ENCODE peak calls at places on chromosomes 13 and 19, in nine cellular contexts. One of them, this sample, is unnamed.

GRCh38 chr13:47816835-47817234 is 184.2 kb downstream of the SUCLA2 start:
- DNase-seq in fibroblast of pulmonary artery: no peak
- DNase-seq in cardiac fibroblast: no peak
- DNase-seq in Peyer's patch: no peak
- DNase-seq in NB4: no peak
- DNase-seq in bronchial epithelial cell: no peak
- DNase-seq in GM20000: no peak
- DNase-seq in heart right ventricle: no peak
- DNase-seq in pancreas: no peak
- DNase-seq in this sample: no peak

GRCh38 chr19:34960940-34961679 is 2.9 kb downstream of the ZNF792 start:
- DNase-seq in Peyer's patch: no peak
- DNase-seq in fibroblast of pulmonary artery: no peak
- DNase-seq in bronchial epithelial cell: no peak
- DNase-seq in heart right ventricle: no peak
- DNase-seq in NB4: no peak
- DNase-seq in cardiac fibroblast: no peak
- DNase-seq in pancreas: no peak
- DNase-seq in GM20000: no peak
- DNase-seq in this sample: no peak

GRCh38 chr13:79776538-79776937 is 295.6 kb downstream of the NDFIP2 start:
- DNase-seq in cardiac fibroblast: no peak
- DNase-seq in heart right ventricle: no peak
- DNase-seq in bronchial epithelial cell: peak
- DNase-seq in fibroblast of pulmonary artery: no peak
- DNase-seq in pancreas: no peak
- DNase-seq in GM20000: no peak
- DNase-seq in Peyer's patch: peak
- DNase-seq in NB4: peak
- DNase-seq in this sample: peak

GRCh38 chr19:28609944-28610343 is 603.0 kb downstream of the UQCRFS1 start:
- DNase-seq in cardiac fibroblast: no peak
- DNase-seq in fibroblast of pulmonary artery: no peak
- DNase-seq in GM20000: no peak
- DNase-seq in pancreas: no peak
- DNase-seq in heart right ventricle: no peak
- DNase-seq in Peyer's patch: no peak
- DNase-seq in bronchial epithelial cell: no peak
- DNase-seq in NB4: no peak
- DNase-seq in this sample: no peak

GRCh38 chr13:44904982-44905381 is 84.3 kb downstream of the NUFIP1 start:
- DNase-seq in pancreas: no peak
- DNase-seq in heart right ventricle: peak
- DNase-seq in NB4: no peak
- DNase-seq in fibroblast of pulmonary artery: peak
- DNase-seq in GM20000: no peak
- DNase-seq in bronchial epithelial cell: peak
- DNase-seq in Peyer's patch: peak
- DNase-seq in cardiac fibroblast: peak
- DNase-seq in this sample: peak

GRCh38 chr13:66329988-66330429 is 900.1 kb downstream of the PCDH9 start:
- DNase-seq in bronchial epithelial cell: no peak
- DNase-seq in pancreas: no peak
- DNase-seq in GM20000: no peak
- DNase-seq in fibroblast of pulmonary artery: no peak
- DNase-seq in heart right ventricle: no peak
- DNase-seq in Peyer's patch: no peak
- DNase-seq in cardiac fibroblast: no peak
- DNase-seq in NB4: peak
- DNase-seq in this sample: no peak

GRCh38 chr19:7902796-7903243 is 857 bp upstream of the MAP2K7 start:
- DNase-seq in pancreas: no peak
- DNase-seq in bronchial epithelial cell: peak
- DNase-seq in fibroblast of pulmonary artery: no peak
- DNase-seq in GM20000: no peak
- DNase-seq in cardiac fibroblast: no peak
- DNase-seq in NB4: no peak
- DNase-seq in heart right ventricle: no peak
- DNase-seq in Peyer's patch: no peak
- DNase-seq in this sample: peak

GRCh38 chr13:80341098-80341701 is at the start of gene SPRY2:
- DNase-seq in heart right ventricle: peak
- DNase-seq in bronchial epithelial cell: peak
- DNase-seq in NB4: peak
- DNase-seq in pancreas: peak
- DNase-seq in cardiac fibroblast: peak
- DNase-seq in fibroblast of pulmonary artery: peak
- DNase-seq in Peyer's patch: peak
- DNase-seq in GM20000: peak
- DNase-seq in this sample: peak

GRCh38 chr19:11286312-11286974 is 9.5 kb upstream of the TSPAN16 start:
- DNase-seq in GM20000: no peak
- DNase-seq in heart right ventricle: no peak
- DNase-seq in fibroblast of pulmonary artery: peak
- DNase-seq in cardiac fibroblast: peak
- DNase-seq in bronchial epithelial cell: peak
- DNase-seq in Peyer's patch: no peak
- DNase-seq in pancreas: no peak
- DNase-seq in NB4: peak
- DNase-seq in this sample: no peak
- TF ChIP-seq CTCF in GM20000: no peak
- TF ChIP-seq CTCF in heart right ventricle: peak
- TF ChIP-seq CTCF in fibroblast of pulmonary artery: peak
- TF ChIP-seq CTCF in cardiac fibroblast: peak
- TF ChIP-seq CTCF in bronchial epithelial cell: no peak
- TF ChIP-seq CTCF in Peyer's patch: no peak
- TF ChIP-seq CTCF in pancreas: no peak
- TF ChIP-seq CTCF in NB4: no peak
- TF ChIP-seq CTCF in this sample: no peak

GRCh38 chr13:25574437-25575426 is 203.0 kb downstream of the ATP8A2 start:
- DNase-seq in heart right ventricle: peak
- DNase-seq in fibroblast of pulmonary artery: peak
- DNase-seq in NB4: peak
- DNase-seq in bronchial epithelial cell: peak
- DNase-seq in cardiac fibroblast: peak
- DNase-seq in Peyer's patch: peak
- DNase-seq in pancreas: no peak
- DNase-seq in GM20000: peak
- DNase-seq in this sample: peak
- TF ChIP-seq CTCF in heart right ventricle: peak
- TF ChIP-seq CTCF in fibroblast of pulmonary artery: peak
- TF ChIP-seq CTCF in NB4: peak
- TF ChIP-seq CTCF in bronchial epithelial cell: peak
- TF ChIP-seq CTCF in cardiac fibroblast: peak
- TF ChIP-seq CTCF in Peyer's patch: no peak
- TF ChIP-seq CTCF in pancreas: peak
- TF ChIP-seq CTCF in GM20000: peak
- TF ChIP-seq CTCF in this sample: peak

GRCh38 chr19:41708481-41708880 is at the start of gene CEACAM5:
- DNase-seq in cardiac fibroblast: no peak
- DNase-seq in Peyer's patch: peak
- DNase-seq in NB4: no peak
- DNase-seq in bronchial epithelial cell: no peak
- DNase-seq in heart right ventricle: no peak
- DNase-seq in pancreas: peak
- DNase-seq in fibroblast of pulmonary artery: no peak
- DNase-seq in GM20000: no peak
- DNase-seq in this sample: peak

GRCh38 chr19:41707502-41707812 is 969 bp upstream of the CEACAM5 start:
- DNase-seq in NB4: no peak
- DNase-seq in GM20000: no peak
- DNase-seq in Peyer's patch: no peak
- DNase-seq in fibroblast of pulmonary artery: no peak
- DNase-seq in bronchial epithelial cell: no peak
- DNase-seq in pancreas: no peak
- DNase-seq in cardiac fibroblast: no peak
- DNase-seq in heart right ventricle: no peak
- DNase-seq in this sample: peak

GRCh38 chr19:41705393-41706174 is 2.8 kb upstream of the CEACAM5 start:
- DNase-seq in NB4: peak
- DNase-seq in GM20000: peak
- DNase-seq in heart right ventricle: no peak
- DNase-seq in bronchial epithelial cell: peak
- DNase-seq in Peyer's patch: peak
- DNase-seq in pancreas: peak
- DNase-seq in cardiac fibroblast: peak
- DNase-seq in fibroblast of pulmonary artery: peak
- DNase-seq in this sample: peak

GRCh38 chr19:41707871-41708371 is 505 bp upstream of the CEACAM5 start:
- DNase-seq in cardiac fibroblast: no peak
- DNase-seq in fibroblast of pulmonary artery: no peak
- DNase-seq in heart right ventricle: no peak
- DNase-seq in Peyer's patch: peak
- DNase-seq in GM20000: no peak
- DNase-seq in pancreas: peak
- DNase-seq in NB4: no peak
- DNase-seq in bronchial epithelial cell: no peak
- DNase-seq in this sample: peak

GRCh38 chr19:41706741-41707501 is 1.5 kb upstream of the CEACAM5 start:
- DNase-seq in heart right ventricle: peak
- DNase-seq in Peyer's patch: peak
- DNase-seq in bronchial epithelial cell: peak
- DNase-seq in pancreas: peak
- DNase-seq in NB4: peak
- DNase-seq in GM20000: peak
- DNase-seq in cardiac fibroblast: peak
- DNase-seq in fibroblast of pulmonary artery: peak
- DNase-seq in this sample: peak
- TF ChIP-seq CTCF in heart right ventricle: peak
- TF ChIP-seq CTCF in Peyer's patch: peak
- TF ChIP-seq CTCF in bronchial epithelial cell: peak
- TF ChIP-seq CTCF in pancreas: peak
- TF ChIP-seq CTCF in NB4: peak
- TF ChIP-seq CTCF in GM20000: peak
- TF ChIP-seq CTCF in cardiac fibroblast: peak
- TF ChIP-seq CTCF in fibroblast of pulmonary artery: peak
- TF ChIP-seq CTCF in this sample: peak

GRCh38 chr19:50327461-50328256 is 1.5 kb downstream of the KCNC3 start:
- DNase-seq in bronchial epithelial cell: no peak
- DNase-seq in fibroblast of pulmonary artery: no peak
- DNase-seq in Peyer's patch: no peak
- DNase-seq in GM20000: peak
- DNase-seq in pancreas: no peak
- DNase-seq in heart right ventricle: no peak
- DNase-seq in NB4: no peak
- DNase-seq in cardiac fibroblast: no peak
- DNase-seq in this sample: no peak
- TF ChIP-seq CTCF in bronchial epithelial cell: no peak
- TF ChIP-seq CTCF in fibroblast of pulmonary artery: no peak
- TF ChIP-seq CTCF in Peyer's patch: no peak
- TF ChIP-seq CTCF in GM20000: no peak
- TF ChIP-seq CTCF in pancreas: no peak
- TF ChIP-seq CTCF in heart right ventricle: no peak
- TF ChIP-seq CTCF in NB4: no peak
- TF ChIP-seq CTCF in cardiac fibroblast: no peak
- TF ChIP-seq CTCF in this sample: no peak

GRCh38 chr19:18202759-18203407 is 959 bp downstream of the RAB3A start:
- DNase-seq in bronchial epithelial cell: no peak
- DNase-seq in NB4: peak
- DNase-seq in cardiac fibroblast: peak
- DNase-seq in fibroblast of pulmonary artery: no peak
- DNase-seq in GM20000: no peak
- DNase-seq in heart right ventricle: peak
- DNase-seq in pancreas: peak
- DNase-seq in Peyer's patch: peak
- DNase-seq in this sample: peak
- TF ChIP-seq CTCF in bronchial epithelial cell: peak
- TF ChIP-seq CTCF in NB4: no peak
- TF ChIP-seq CTCF in cardiac fibroblast: no peak
- TF ChIP-seq CTCF in fibroblast of pulmonary artery: peak
- TF ChIP-seq CTCF in GM20000: peak
- TF ChIP-seq CTCF in heart right ventricle: peak
- TF ChIP-seq CTCF in pancreas: no peak
- TF ChIP-seq CTCF in Peyer's patch: no peak
- TF ChIP-seq CTCF in this sample: no peak

GRCh38 chr19:1811472-1811894 is 593 bp downstream of the ATP8B3 start:
- DNase-seq in cardiac fibroblast: peak
- DNase-seq in bronchial epithelial cell: peak
- DNase-seq in NB4: peak
- DNase-seq in Peyer's patch: peak
- DNase-seq in heart right ventricle: peak
- DNase-seq in pancreas: peak
- DNase-seq in fibroblast of pulmonary artery: peak
- DNase-seq in GM20000: no peak
- DNase-seq in this sample: peak

GRCh38 chr19:1810439-1811160 is 1.5 kb downstream of the ATP8B3 start:
- DNase-seq in GM20000: no peak
- DNase-seq in cardiac fibroblast: no peak
- DNase-seq in pancreas: no peak
- DNase-seq in Peyer's patch: no peak
- DNase-seq in bronchial epithelial cell: no peak
- DNase-seq in fibroblast of pulmonary artery: no peak
- DNase-seq in heart right ventricle: no peak
- DNase-seq in NB4: no peak
- DNase-seq in this sample: no peak

GRCh38 chr19:1813197-1813836 is 1.2 kb upstream of the ATP8B3 start:
- DNase-seq in GM20000: no peak
- DNase-seq in heart right ventricle: no peak
- DNase-seq in bronchial epithelial cell: no peak
- DNase-seq in pancreas: no peak
- DNase-seq in cardiac fibroblast: no peak
- DNase-seq in fibroblast of pulmonary artery: no peak
- DNase-seq in NB4: no peak
- DNase-seq in Peyer's patch: no peak
- DNase-seq in this sample: no peak

GRCh38 chr19:1812426-1813196 is 535 bp upstream of the ATP8B3 start:
- DNase-seq in GM20000: peak
- DNase-seq in bronchial epithelial cell: peak
- DNase-seq in pancreas: peak
- DNase-seq in NB4: peak
- DNase-seq in heart right ventricle: peak
- DNase-seq in Peyer's patch: peak
- DNase-seq in cardiac fibroblast: peak
- DNase-seq in fibroblast of pulmonary artery: peak
- DNase-seq in this sample: peak

DNA sequence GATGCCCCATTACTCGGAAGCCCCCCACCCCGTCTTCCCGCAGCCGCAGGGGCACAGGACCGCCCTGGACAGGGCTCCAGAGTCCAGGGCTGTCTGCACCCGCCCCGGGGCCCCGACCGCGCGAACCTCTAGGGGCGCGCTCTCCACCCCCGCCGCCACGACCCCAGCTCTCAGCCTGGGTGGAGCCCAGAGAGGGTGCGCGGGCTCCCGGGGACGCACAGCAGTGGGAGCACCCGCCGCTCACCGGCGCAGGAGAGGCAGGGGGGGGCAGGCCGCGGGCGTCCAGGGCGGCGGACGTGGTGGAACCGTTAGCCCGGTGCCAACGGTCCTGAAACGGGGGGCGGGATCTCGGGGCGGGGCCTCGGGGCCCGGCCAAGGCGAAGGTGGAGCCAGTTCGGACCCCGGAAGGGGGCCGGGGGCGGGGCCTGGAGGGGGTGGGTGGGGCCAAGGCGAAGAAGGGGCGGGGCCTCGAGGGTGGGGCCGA is at the start of gene ATP8B3:
- DNase-seq in cardiac fibroblast: no peak
- DNase-seq in NB4: no peak
- DNase-seq in pancreas: peak
- DNase-seq in heart right ventricle: peak
- DNase-seq in fibroblast of pulmonary artery: no peak
- DNase-seq in bronchial epithelial cell: no peak
- DNase-seq in GM20000: peak
- DNase-seq in Peyer's patch: peak
- DNase-seq in this sample: no peak
- TF ChIP-seq CTCF in cardiac fibroblast: no peak
- TF ChIP-seq CTCF in NB4: no peak
- TF ChIP-seq CTCF in pancreas: no peak
- TF ChIP-seq CTCF in heart right ventricle: no peak
- TF ChIP-seq CTCF in fibroblast of pulmonary artery: no peak
- TF ChIP-seq CTCF in bronchial epithelial cell: peak
- TF ChIP-seq CTCF in GM20000: no peak
- TF ChIP-seq CTCF in Peyer's patch: no peak
- TF ChIP-seq CTCF in this sample: peak

GRCh38 chr19:40776966-40777794 is 867 bp upstream of the RAB4B start:
- DNase-seq in fibroblast of pulmonary artery: peak
- DNase-seq in bronchial epithelial cell: peak
- DNase-seq in pancreas: peak
- DNase-seq in NB4: peak
- DNase-seq in heart right ventricle: peak
- DNase-seq in Peyer's patch: peak
- DNase-seq in GM20000: peak
- DNase-seq in cardiac fibroblast: peak
- DNase-seq in this sample: peak
- TF ChIP-seq CTCF in fibroblast of pulmonary artery: no peak
- TF ChIP-seq CTCF in bronchial epithelial cell: no peak
- TF ChIP-seq CTCF in pancreas: no peak
- TF ChIP-seq CTCF in NB4: no peak
- TF ChIP-seq CTCF in heart right ventricle: no peak
- TF ChIP-seq CTCF in Peyer's patch: no peak
- TF ChIP-seq CTCF in GM20000: no peak
- TF ChIP-seq CTCF in cardiac fibroblast: no peak
- TF ChIP-seq CTCF in this sample: no peak

This sample was measured in transverse colon.